ENCODE peak calls at places on chromosomes 4 and X, in eight cellular contexts. T, U, H, X, B, S, Q and F are unnamed samples. For H3K4me1, the result is how much of the 10 kb centered on the place peaks cover.

GRCh38 chr4:5774416-5775056 is 63.5 kb downstream of the EVC start:
- DNase-seq in T (no peak), U (no peak), H (no peak), X (no peak), B (no peak), S (no peak), Q (no peak), F (no peak)

GRCh38 chr4:22712541-22712940 is 19.8 kb downstream of the GBA3 start:
- DNase-seq in T (no peak), U (no peak), H (no peak), X (no peak), B (no peak), S (no peak), Q (no peak), F (no peak)

GRCh38 chr4:6192245-6192644 is 8.1 kb downstream of the JAKMIP1 start:
- DNase-seq in T (no peak), U (no peak), H (no peak), X (no peak), B (peak), S (no peak), Q (no peak), F (no peak)

GRCh38 chr4:10273030-10273429 is 156.4 kb upstream of the WDR1 start:
- DNase-seq in T (no peak), U (no peak), H (no peak), X (no peak), B (no peak), S (no peak), Q (no peak), F (no peak)

GRCh38 chrX:31243804-31244203 is 172.0 kb upstream of the FTHL17 start:
- DNase-seq in T (no peak), U (no peak), H (no peak), X (no peak), B (no peak), S (no peak), Q (no peak), F (no peak)

GRCh38 chrX:10173331-10173900 is 16.6 kb downstream of the CLCN4 start:
- DNase-seq in T (peak), U (no peak), H (no peak), X (no peak), B (peak), S (no peak), Q (peak), F (peak)

GRCh38 chr4:81472249-81473085 is 760 bp upstream of the RASGEF1B start:
- DNase-seq in T (no peak), U (peak), H (peak), X (no peak), B (no peak), S (peak), Q (no peak), F (peak)

GRCh38 chr4:110106946-110107325 is 91.5 kb downstream of the ELOVL6 start:
- DNase-seq in T (no peak), U (no peak), H (no peak), X (no peak), B (no peak), S (peak), Q (no peak), F (no peak)

GRCh38 chr4:169074117-169074516 is 64.1 kb upstream of the CBR4 start:
- DNase-seq in T (no peak), U (no peak), H (no peak), X (no peak), B (no peak), S (no peak), Q (no peak), F (no peak)

GRCh38 chr4:73742776-73743175 is 2.4 kb downstream of the CXCL8 start:
- DNase-seq in T (no peak), U (no peak), H (no peak), X (no peak), B (no peak), S (no peak), Q (no peak), F (no peak)

GRCh38 chrX:14267224-14267623 is 237.5 kb upstream of the GEMIN8 start:
- DNase-seq in T (no peak), U (no peak), H (no peak), X (no peak), B (no peak), S (no peak), Q (no peak), F (no peak)

GRCh38 chr4:87425711-87426110 is 3.3 kb downstream of the NUDT9 start:
- DNase-seq in T (no peak), U (no peak), H (no peak), X (no peak), B (no peak), S (no peak), Q (no peak), F (no peak)
- H3K4me1 ChIP-seq in T (under half), U (under half), H (under half), X (under half), B (under half), S (under half), Q (under half), F (under half)

GRCh38 chrX:8105531-8105930 is 65.5 kb downstream of the VCX2 start:
- DNase-seq in T (no peak), U (no peak), H (no peak), X (no peak), B (no peak), S (no peak), Q (no peak), F (no peak)
- TF ChIP-seq POLR2A in T (no peak), U (no peak), H (no peak), X (no peak), B (no peak), S (no peak), Q (no peak), F (no peak)

DNA sequence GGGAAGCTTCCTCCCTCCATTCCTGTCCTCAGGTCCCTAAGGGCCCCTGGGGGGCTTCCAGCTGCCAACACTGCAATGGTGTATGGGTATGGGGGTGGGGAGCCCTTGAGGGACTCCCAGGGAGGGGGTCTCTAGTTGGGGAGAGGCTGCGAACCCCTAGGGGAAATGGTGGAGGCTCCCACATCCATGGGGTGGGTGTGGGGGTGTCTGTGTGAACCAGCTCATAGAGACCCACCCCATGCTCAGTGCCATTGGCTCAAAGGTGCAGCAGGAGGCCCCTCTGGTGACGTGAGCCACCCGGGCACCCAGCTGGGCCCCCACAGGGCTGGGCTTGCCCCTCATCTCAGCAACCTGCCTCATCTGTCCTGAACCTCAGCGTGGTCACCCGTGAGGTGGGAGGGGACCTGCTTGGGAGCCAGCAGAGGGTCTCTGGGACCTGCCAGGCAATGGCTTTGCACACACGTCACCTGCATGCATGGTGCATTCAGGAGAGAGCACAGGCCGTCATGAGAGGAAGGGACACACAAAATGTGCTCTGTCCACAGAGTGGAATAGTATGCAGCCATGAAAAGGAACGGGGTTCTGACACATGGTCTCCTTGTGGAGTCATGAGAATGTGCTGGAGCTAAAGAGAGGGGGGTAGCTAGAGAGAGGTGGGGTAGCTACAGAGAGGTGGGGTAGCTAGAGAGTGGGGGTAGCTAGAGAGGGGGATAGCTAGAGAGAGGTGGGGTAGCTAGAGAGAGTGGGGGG is 22.7 kb upstream of the PLCXD1 start:
- DNase-seq in T (no peak), U (no peak), H (no peak), X (no peak), B (no peak), S (no peak), Q (no peak), F (no peak)
- H3K4me1 ChIP-seq in T (under half), U (under half), H (under half), X (under half), B (under half), S (under half), Q (under half), F (under half)

GRCh38 chrX:154444001-154444754 is at the start of gene FAM50A:
- DNase-seq in T (peak), U (no peak), H (peak), X (peak), B (peak), S (peak), Q (peak), F (peak)
- TF ChIP-seq POLR2A in T (peak), U (peak), H (no peak), X (peak), B (no peak), S (peak), Q (no peak), F (no peak)

GRCh38 chrX:129785160-129785947 is 5.6 kb downstream of the SASH3 start:
- DNase-seq in T (no peak), U (no peak), H (no peak), X (no peak), B (no peak), S (no peak), Q (no peak), F (no peak)
- H3K4me1 ChIP-seq in T (under half), U (under half), H (under half), X (under half), B (under half), S (under half), Q (under half), F (under half)

GRCh38 chr4:3074846-3075651 is 568 bp downstream of the HTT start:
- DNase-seq in T (peak), U (no peak), H (peak), X (no peak), B (peak), S (peak), Q (peak), F (peak)
- TF ChIP-seq POLR2A in T (no peak), U (peak), H (peak), X (peak), B (no peak), S (no peak), Q (no peak), F (no peak)

DNA sequence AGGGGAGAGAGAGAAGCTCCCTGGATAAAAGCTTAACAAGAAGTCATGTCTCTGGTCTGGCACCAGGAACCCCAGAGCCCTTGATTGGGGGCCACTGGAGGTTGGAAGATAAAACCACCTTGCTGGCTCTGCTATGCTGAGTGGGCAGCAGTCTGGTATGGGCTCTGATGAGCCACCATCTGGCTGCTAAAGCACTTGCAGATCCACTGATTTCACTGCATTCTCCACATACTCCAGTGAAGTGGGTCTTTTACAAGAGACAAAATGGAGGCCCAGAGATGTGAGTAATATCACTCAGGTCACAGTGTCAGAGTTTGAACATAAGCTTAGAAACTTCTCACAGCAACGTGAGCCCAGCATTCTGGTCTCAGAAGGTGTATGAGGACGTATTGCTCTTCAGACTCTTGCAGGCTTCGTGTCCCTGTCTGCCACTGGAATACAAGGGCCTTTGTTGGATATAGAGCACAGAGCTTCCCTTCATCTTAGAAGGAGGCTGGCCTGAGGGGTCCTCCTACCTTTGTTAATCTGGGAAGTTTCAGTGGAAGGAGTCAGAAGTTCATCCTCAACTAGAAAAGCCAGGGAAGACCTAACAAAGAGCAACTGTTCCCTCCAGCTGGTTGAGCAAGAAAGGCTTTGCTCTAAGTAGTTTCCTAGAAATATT is 11.8 kb downstream of the CLDN2 start:
- DNase-seq in T (no peak), U (no peak), H (no peak), X (no peak), B (no peak), S (no peak), Q (no peak), F (no peak)
- H3K4me1 ChIP-seq in T (under half), U (under half), H (under half), X (under half), B (under half), S (half or more), Q (under half), F (under half)